ENCODE peak calls at places on chromosomes 2 and 18, in seven cellular contexts. R is heart left ventricle, K is tibial artery, J is cardiac muscle cell, T is IMR-90, S is upper lobe of left lung, N is PC-9. E is an unnamed sample. For H3K4me1, the result is how much of the 10 kb centered on the place peaks cover.

GRCh38 chr2:237863659-237864029 is 4.2 kb downstream of the RAMP1 start:
- DNase-seq in R (no peak), K (no peak), J (no peak), T (no peak), S (no peak), N (no peak), E (no peak)

GRCh38 chr2:120432293-120432975 is 86.5 kb downstream of the INHBB start:
- DNase-seq in R (no peak), K (no peak), J (no peak), T (no peak), S (peak), N (no peak), E (no peak)

GRCh38 chr2:238412067-238412767 is 14.5 kb upstream of the ASB1 start:
- DNase-seq in R (no peak), K (no peak), J (no peak), T (no peak), S (no peak), N (no peak), E (no peak)

GRCh38 chr2:174484573-174484972 is 2.3 kb downstream of the GPR155 start:
- DNase-seq in R (no peak), K (no peak), J (no peak), T (no peak), S (no peak), N (no peak), E (no peak)

GRCh38 chr2:43171789-43172188 is 54.6 kb downstream of the ZFP36L2 start:
- DNase-seq in R (peak), K (peak), J (peak), T (peak), S (no peak), N (peak), E (no peak)

GRCh38 chr18:51190000-51190399 is 7.5 kb downstream of the MEX3C start:
- DNase-seq in R (no peak), K (no peak), J (no peak), T (no peak), S (no peak), N (no peak), E (no peak)

GRCh38 chr2:11583203-11583752 is 49.4 kb downstream of the GREB1 start:
- DNase-seq in R (peak), K (peak), J (peak), T (peak), S (no peak), N (no peak), E (peak)

GRCh38 chr2:79860233-79861058 is 347.6 kb downstream of the CTNNA2 start:
- DNase-seq in R (no peak), K (no peak), J (no peak), T (peak), S (no peak), N (no peak), E (no peak)

GRCh38 chr2:111231532-111232252 is 111.0 kb downstream of the BCL2L11 start:
- DNase-seq in R (no peak), K (no peak), J (no peak), T (no peak), S (no peak), N (no peak), E (no peak)

GRCh38 chr18:79068299-79068945 is 772 bp upstream of the ATP9B start:
- DNase-seq in R (no peak), K (no peak), J (peak), T (no peak), S (no peak), N (no peak), E (no peak)

GRCh38 chr18:11975721-11976120 is 5.6 kb upstream of the IMPA2 start:
- DNase-seq in R (no peak), K (no peak), J (no peak), T (no peak), S (no peak), N (no peak), E (no peak)

GRCh38 chr2:46481541-46482193 is 2.3 kb downstream of the TMEM247 start:
- DNase-seq in R (no peak), K (no peak), J (peak), T (peak), S (no peak), N (peak), E (no peak)

GRCh38 chr2:106159867-106160785 is 34.0 kb downstream of the UXS1 start:
- DNase-seq in R (no peak), K (no peak), J (no peak), T (no peak), S (no peak), N (no peak), E (no peak)

GRCh38 chr2:228771719-228772254 is 499.3 kb downstream of the PID1 start:
- DNase-seq in R (no peak), K (no peak), J (no peak), T (no peak), S (no peak), N (no peak), E (peak)

GRCh38 chr18:38996056-38996455 is 1430.5 kb upstream of the CELF4 start:
- DNase-seq in R (no peak), K (no peak), J (no peak), T (no peak), S (no peak), N (no peak), E (no peak)

GRCh38 chr2:56474412-56475158 is 290.8 kb downstream of the CCDC85A start:
- DNase-seq in R (no peak), K (no peak), J (peak), T (no peak), S (no peak), N (no peak), E (no peak)

GRCh38 chr18:59833785-59834184 is 66.0 kb upstream of the PMAIP1 start:
- DNase-seq in R (no peak), K (no peak), J (no peak), T (no peak), S (no peak), N (no peak), E (no peak)

GRCh38 chr18:63440219-63440618 is 17.9 kb upstream of the VPS4B start:
- DNase-seq in R (peak), K (peak), J (no peak), T (peak), S (no peak), N (no peak), E (peak)

GRCh38 chr2:15058628-15059157 is 426.2 kb downstream of the LRATD1 start:
- DNase-seq in R (no peak), K (no peak), J (no peak), T (no peak), S (no peak), N (no peak), E (no peak)

GRCh38 chr18:2912357-2913299 is 65.8 kb downstream of the EMILIN2 start:
- DNase-seq in R (no peak), K (no peak), J (no peak), T (no peak), S (peak), N (no peak), E (no peak)

GRCh38 chr2:223054193-223054781 is 2.3 kb downstream of the KCNE4 start:
- DNase-seq in R (peak), K (peak), J (peak), T (peak), S (no peak), N (no peak), E (peak)

GRCh38 chr2:15287447-15288184 is 273.5 kb downstream of the NBAS start:
- DNase-seq in R (no peak), K (no peak), J (no peak), T (no peak), S (peak), N (no peak), E (no peak)

GRCh38 chr2:65562890-65563289 is 130.5 kb upstream of the SPRED2 start:
- DNase-seq in R (peak), K (no peak), J (no peak), T (no peak), S (no peak), N (no peak), E (no peak)

GRCh38 chr2:70767699-70768584 is at the start of gene ADD2:
- DNase-seq in R (peak), K (no peak), J (peak), T (peak), S (peak), N (no peak), E (no peak)

GRCh38 chr2:169080250-169081035 is 11.1 kb downstream of the DHRS9 start:
- DNase-seq in R (no peak), K (no peak), J (no peak), T (no peak), S (no peak), N (no peak), E (no peak)

GRCh38 chr2:36357506-36358316 is 2.1 kb downstream of the CRIM1 start:
- DNase-seq in R (peak), K (peak), J (peak), T (peak), S (peak), N (peak), E (peak)
- H3K27ac ChIP-seq in R (peak), K (peak), J (no peak), T (peak), S (peak), N (peak), E (peak)

DNA sequence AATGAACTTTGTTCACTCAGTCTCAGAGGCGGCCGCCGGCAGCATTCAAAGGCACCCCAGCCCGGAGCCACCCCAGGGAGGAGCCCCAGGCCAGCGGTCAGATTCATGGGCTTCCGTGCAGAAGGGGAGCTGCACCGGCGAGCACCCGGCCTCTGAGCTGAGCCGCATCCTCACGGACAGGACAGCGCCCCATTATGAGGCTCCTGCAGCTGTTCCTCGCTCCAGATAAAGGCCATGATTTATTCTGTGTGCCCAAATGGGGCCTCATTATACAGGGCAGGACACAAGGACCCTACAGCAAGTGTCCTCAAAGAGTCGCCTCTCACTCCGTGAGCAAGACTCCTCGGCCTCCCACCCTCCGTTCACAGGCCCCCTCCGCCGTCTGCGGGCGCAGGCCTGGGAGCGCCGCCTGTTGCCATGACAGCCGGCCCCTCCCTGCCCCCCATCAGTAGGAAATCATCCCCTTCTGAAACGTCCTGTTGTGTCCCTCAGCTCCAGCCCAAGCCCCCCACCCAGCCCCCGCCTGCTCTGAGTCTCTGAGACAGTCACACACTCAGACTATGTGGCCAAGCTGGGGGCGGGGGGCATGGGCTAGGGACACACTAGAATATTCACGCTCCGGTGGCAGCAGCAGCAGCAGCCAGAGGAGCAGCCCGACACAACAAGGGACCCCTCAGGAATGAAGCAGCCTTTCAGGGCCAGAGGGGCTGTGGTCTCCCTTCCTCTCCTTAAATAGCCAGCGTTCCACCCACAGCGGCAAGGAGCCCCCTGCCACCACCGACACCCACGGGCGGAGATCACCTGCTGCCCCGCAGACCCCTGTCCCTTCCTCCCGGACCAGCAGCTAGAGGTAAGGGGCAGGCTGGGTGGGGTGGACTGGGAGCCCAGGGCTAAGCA is at the start of gene GPR17:
- DNase-seq in R (peak), K (no peak), J (no peak), T (no peak), S (peak), N (no peak), E (no peak)
- H3K4me1 ChIP-seq in R (half or more), K (under half), J (under half), T (under half), S (half or more), N (under half), E (under half)

DNA sequence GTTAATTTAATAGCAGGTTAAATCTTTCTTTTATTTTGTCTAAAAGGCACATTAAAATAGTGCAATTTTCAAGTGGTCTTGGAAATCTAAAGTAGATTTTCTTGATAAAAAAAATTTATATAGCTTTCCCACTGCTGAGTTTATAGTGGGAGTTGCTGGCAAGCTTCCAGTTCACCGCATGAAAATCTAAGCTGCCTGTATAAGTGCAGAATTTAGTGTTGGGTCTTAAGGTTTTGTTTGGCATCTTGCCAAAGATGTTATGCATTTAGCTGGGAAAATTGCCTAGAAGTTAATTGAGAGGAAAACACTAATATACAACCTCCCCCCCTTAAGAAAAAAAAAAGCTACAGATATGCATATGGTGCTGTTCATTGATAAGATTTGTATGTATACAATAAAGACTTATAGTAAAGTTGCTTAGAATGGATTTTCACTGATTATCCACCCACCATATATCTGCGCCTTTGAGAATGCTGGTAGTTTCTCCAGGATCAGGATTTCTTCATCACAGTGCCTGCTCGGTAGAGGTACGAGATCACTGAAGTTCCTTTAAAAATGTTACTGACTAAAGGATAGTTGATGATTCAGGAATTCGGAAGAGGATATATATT is 803.2 kb upstream of the POU3F3 start:
- DNase-seq in R (no peak), K (no peak), J (no peak), T (no peak), S (no peak), N (no peak), E (no peak)
- TF ChIP-seq CTCF in R (no peak), K (no peak), J (no peak), T (no peak), S (no peak), N (no peak), E (no peak)

GRCh38 chr18:58087928-58088722 is 44.1 kb downstream of the NEDD4L start:
- DNase-seq in R (no peak), K (no peak), J (no peak), T (peak), S (no peak), N (peak), E (no peak)
- H3K27ac ChIP-seq in R (no peak), K (no peak), J (no peak), T (no peak), S (peak), N (peak), E (no peak)

E was measured in gastrocnemius medialis.